ENCODE peak calls at places on chromosomes 2 and 18, in seven cellular contexts. C is Peyer's patch, Q is stomach, X is RWPE1, K is A549, S is uterus, E is kidney. R is an unnamed sample.

GRCh38 chr2:82837588-82838304 is 1621.3 kb downstream of the SUCLG1 start:
- DNase-seq in C (no peak), Q (no peak), S (no peak), E (no peak), K (peak; percentile 20), X (peak; percentile 72), R (peak; percentile 62)

GRCh38 chr2:54904836-54905235 is 145.4 kb downstream of the RTN4 start:
- DNase-seq in S (no peak), K (no peak), C (peak; percentile 74), E (no peak), Q (peak; percentile 68), X (peak; percentile 25), R (no peak)

GRCh38 chr2:26299488-26300092 is 46.4 kb upstream of the SELENOI start:
- DNase-seq in E (no peak), S (peak; percentile 38), Q (peak; percentile 41), C (peak; percentile 48), X (peak; percentile 39), K (no peak), R (no peak)

GRCh38 chr2:62999905-63000304 is 50.7 kb upstream of the OTX1 start:
- DNase-seq in K (peak; percentile 55), S (no peak), E (peak; percentile 36), X (peak; percentile 81), Q (no peak), C (no peak), R (no peak)

GRCh38 chr2:26855516-26855915 is 7.6 kb downstream of the DPYSL5 start:
- DNase-seq in K (no peak), E (no peak), Q (no peak), S (no peak), C (no peak), X (no peak), R (no peak)

GRCh38 chr2:15634846-15635490 is 43.3 kb downstream of the DDX1 start:
- DNase-seq in Q (no peak), S (no peak), X (peak; percentile 23), C (no peak), K (no peak), E (no peak), R (no peak)

GRCh38 chr2:239397856-239398470 is 2.9 kb downstream of the HDAC4 start:
- DNase-seq in C (no peak), X (no peak), Q (no peak), K (no peak), S (no peak), E (no peak), R (no peak)

GRCh38 chr18:77004555-77005380 is 127.8 kb downstream of the MBP start:
- DNase-seq in E (peak; percentile 69), Q (no peak), X (no peak), K (no peak), C (no peak), S (no peak), R (no peak)

GRCh38 chr2:200985806-200986205 is 22.3 kb upstream of the ORC2 start:
- DNase-seq in C (no peak), Q (no peak), K (no peak), E (no peak), S (no peak), X (no peak), R (no peak)

GRCh38 chr2:98911376-98912154 is 24.5 kb downstream of the CRACDL start:
- DNase-seq in C (no peak), K (no peak), E (peak; percentile 30), S (no peak), Q (peak; percentile 25), X (peak; percentile 23), R (peak; percentile 30)

GRCh38 chr2:169862816-169863215 is 35.6 kb downstream of the UBR3 start:
- DNase-seq in K (no peak), C (no peak), X (no peak), Q (no peak), S (no peak), E (no peak), R (no peak)

GRCh38 chr2:226715347-226715990 is 84.2 kb downstream of the IRS1 start:
- DNase-seq in X (no peak), E (no peak), C (no peak), S (no peak), Q (no peak), K (no peak), R (no peak)

GRCh38 chr2:36695746-36696415 is 626 bp upstream of the VIT start:
- DNase-seq in K (peak; percentile 45), C (no peak), E (no peak), Q (no peak), X (peak; percentile 17), S (no peak), R (peak; percentile 33)

GRCh38 chr2:188517549-188518255 is 226.0 kb downstream of the GULP1 start:
- DNase-seq in S (no peak), C (no peak), X (no peak), E (no peak), K (no peak), Q (no peak), R (no peak)
- H3K27ac ChIP-seq in S (no peak overlapping the region), C (no peak overlapping the region), X (no peak overlapping the region), E (no peak overlapping the region), K (no peak overlapping the region), Q (no peak overlapping the region), R (no peak overlapping the region)

GRCh38 chr2:232324778-232325177 is 53.8 kb upstream of the ALPP start:
- DNase-seq in K (no peak), Q (no peak), S (no peak), C (no peak), X (no peak), E (no peak), R (no peak)

GRCh38 chr2:232321817-232322559 is 56.6 kb upstream of the ALPP start:
- DNase-seq in C (no peak), X (no peak), Q (peak; percentile 17), K (no peak), S (no peak), E (no peak), R (peak; percentile 31)

GRCh38 chr2:232321156-232321816 is 57.3 kb upstream of the ALPP start:
- DNase-seq in X (no peak), E (no peak), K (no peak), C (peak; percentile 45), Q (peak; percentile 23), S (no peak), R (no peak)

GRCh38 chr2:232323328-232323650 is 55.3 kb upstream of the ALPP start:
- DNase-seq in E (no peak), K (no peak), Q (no peak), C (peak; percentile 40), S (no peak), X (no peak), R (peak; percentile 16)

DNA sequence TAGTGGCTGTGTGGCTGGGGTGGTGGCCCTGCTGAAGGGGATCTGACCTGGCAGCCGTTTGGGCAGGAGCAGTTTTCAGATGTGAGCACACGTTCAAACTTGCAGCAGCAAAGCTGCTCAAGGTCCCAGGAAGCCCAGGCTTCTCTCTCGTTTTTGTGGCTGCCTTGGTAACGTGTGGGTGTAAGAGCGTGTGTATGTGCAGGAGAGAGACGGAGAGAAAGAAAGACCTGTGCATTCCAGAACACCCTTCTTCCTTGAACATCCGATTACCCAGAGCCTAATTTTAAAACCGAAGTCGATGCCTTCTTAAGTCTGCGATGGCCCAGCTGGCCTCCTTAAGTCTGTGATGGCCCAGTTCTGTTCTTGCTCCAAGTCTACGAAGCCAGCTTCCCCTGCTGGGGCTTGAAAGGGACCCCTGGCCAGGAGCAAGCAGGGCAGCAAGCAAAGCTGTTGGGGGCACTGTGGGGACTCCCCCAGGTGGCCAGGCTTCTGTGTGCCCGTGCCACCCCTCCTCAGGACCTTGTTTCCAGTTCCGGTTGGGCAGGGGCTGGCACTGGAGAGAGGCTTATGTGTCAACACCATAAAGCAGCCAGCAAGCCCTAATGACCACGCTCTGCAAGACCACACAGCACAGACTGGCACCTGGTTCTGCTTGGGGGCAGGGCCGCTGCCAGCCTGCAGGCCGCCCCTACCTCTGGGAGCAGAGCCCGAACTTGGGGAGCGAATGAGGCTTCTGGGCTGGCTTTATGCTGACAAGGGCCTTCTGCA is 55.8 kb upstream of the ALPP start:
- DNase-seq in E (no peak), K (no peak), Q (peak; percentile 13), S (no peak), X (no peak), C (peak; percentile 42), R (no peak)
- H3K27ac ChIP-seq in E (no peak overlapping the region), K (no peak overlapping the region), Q (no peak overlapping the region), S (no peak overlapping the region), X (peak overlapping the region; percentile 55), C (no peak overlapping the region), R (no peak overlapping the region)

GRCh38 chr2:28400434-28400833 is 7.8 kb downstream of the FOSL2 start:
- DNase-seq in Q (no peak), E (no peak), S (no peak), C (peak; percentile 8), X (no peak), K (no peak), R (no peak)

GRCh38 chr2:28400921-28401320 is 8.3 kb downstream of the FOSL2 start:
- DNase-seq in Q (no peak), K (no peak), X (no peak), E (no peak), C (no peak), S (no peak), R (no peak)

GRCh38 chr2:28399289-28399688 is 6.6 kb downstream of the FOSL2 start:
- DNase-seq in Q (no peak), X (no peak), E (no peak), K (no peak), C (peak; percentile 34), S (no peak), R (no peak)

GRCh38 chr2:28401411-28401810 is 8.8 kb downstream of the FOSL2 start:
- DNase-seq in C (peak; percentile 47), X (no peak), S (no peak), K (no peak), Q (no peak), E (no peak), R (no peak)

DNA sequence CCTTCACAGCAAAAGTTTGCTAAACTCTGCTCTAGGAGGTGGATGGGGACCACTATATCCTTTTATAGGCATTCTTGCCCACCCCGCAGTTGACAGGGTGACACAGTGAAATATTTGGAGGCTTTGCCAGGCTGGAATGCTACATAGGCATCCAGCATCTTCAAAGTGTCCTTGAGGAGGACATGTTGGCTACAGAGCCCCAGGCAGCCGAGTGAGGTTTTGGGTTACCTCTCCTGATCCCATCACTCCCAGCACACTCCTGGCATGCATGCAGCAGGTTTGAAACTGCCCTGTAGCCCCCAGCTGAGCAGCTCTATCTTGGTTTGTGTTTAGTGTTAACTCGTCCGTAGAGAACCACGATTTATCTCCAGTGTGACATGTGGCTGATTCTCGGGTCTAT is 7.3 kb downstream of the FOSL2 start:
- DNase-seq in K (no peak), X (no peak), S (no peak), Q (no peak), C (peak; percentile 47), E (no peak), R (no peak)
- H3K27ac ChIP-seq in K (peak overlapping the region; percentile 95), X (peak overlapping the region; percentile 59), S (peak overlapping the region; percentile 99), Q (peak overlapping the region; percentile 99), C (no peak overlapping the region), E (no peak overlapping the region), R (no peak overlapping the region)

GRCh38 chr2:241808701-241809382 is at the start of gene NEU4:
- DNase-seq in K (no peak), C (peak; percentile 90), S (no peak), X (no peak), E (peak; percentile 67), Q (no peak), R (no peak)
- H3K27ac ChIP-seq in K (no peak within 1 kb of the TSS), C (peak within 1 kb of the TSS; percentile 55), S (no peak within 1 kb of the TSS), X (no peak within 1 kb of the TSS), E (peak within 1 kb of the TSS; percentile 57), Q (no peak within 1 kb of the TSS), R (no peak within 1 kb of the TSS)

DNA sequence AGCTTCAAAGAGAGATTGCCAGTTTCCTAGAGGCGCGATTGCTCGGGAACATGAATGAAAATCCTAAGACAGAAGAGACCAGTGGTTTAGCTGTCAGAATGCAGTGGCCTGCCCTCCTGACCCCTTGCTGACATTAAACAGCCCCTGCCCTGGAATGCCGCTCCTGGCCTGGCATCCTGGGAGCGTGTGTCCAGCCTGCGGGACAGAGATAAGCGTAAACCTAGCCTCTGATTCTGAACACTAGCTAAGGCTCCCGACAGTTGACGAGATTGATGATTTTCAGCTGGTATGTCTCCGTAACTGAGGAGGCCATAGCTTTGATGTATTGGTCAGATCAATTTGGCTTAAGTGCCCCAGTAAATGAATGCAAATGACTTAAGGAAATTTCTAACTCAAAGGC is 142.3 kb upstream of the L3MBTL4 start:
- DNase-seq in C (no peak), K (no peak), X (no peak), Q (no peak), E (no peak), S (no peak), R (no peak)
- H3K27ac ChIP-seq in C (no peak overlapping the region), K (no peak overlapping the region), X (no peak overlapping the region), Q (no peak overlapping the region), E (no peak overlapping the region), S (no peak overlapping the region), R (no peak overlapping the region)

R was measured in SJSA1.